ENCODE peak calls at places on chromosomes 4 and X, in six cellular contexts. D is AG09309, T is PC-3, O is tibial nerve, R is astrocyte of the spinal cord, P is HepG2. B is an unnamed sample.
A peak's percentile ranks its signal among the peaks of the same experiment; 100 is the strongest.

GRCh38 chr4:92106816-92107215 is 196.9 kb upstream of the GRID2 start:
- DNase-seq in D (no peak), O (no peak), R (no peak), T (no peak), P (no peak), B (no peak)

GRCh38 chrX:28675173-28675572 is 87.9 kb downstream of the IL1RAPL1 start:
- DNase-seq in T (no peak), O (no peak), R (no peak), P (no peak), D (no peak), B (no peak)

GRCh38 chr4:27568236-27568951 is 707.8 kb downstream of the STIM2 start:
- DNase-seq in R (no peak), P (no peak), O (no peak), D (no peak), T (peak; percentile 32), B (no peak)

GRCh38 chrX:108494416-108495095 is 54.9 kb downstream of the COL4A5 start:
- DNase-seq in O (no peak), P (no peak), T (no peak), R (peak; percentile 45), D (no peak), B (no peak)

GRCh38 chrX:70434352-70434866 is 10.2 kb upstream of the DLG3 start:
- DNase-seq in D (peak; percentile 17), P (peak; percentile 73), T (peak; percentile 89), O (peak; percentile 63), R (peak; percentile 80), B (peak; percentile 65)

GRCh38 chrX:144293229-144293628 is 409.4 kb downstream of the UBE2NL start:
- DNase-seq in T (peak; percentile 54), P (no peak), D (no peak), O (no peak), R (no peak), B (no peak)

GRCh38 chrX:101230636-101231035 is 11.1 kb downstream of the DRP2 start:
- DNase-seq in O (no peak), T (peak; percentile 17), R (peak; percentile 38), P (no peak), D (no peak), B (no peak)

GRCh38 chr4:37717575-37717974 is 31.4 kb upstream of the RELL1 start:
- DNase-seq in D (peak; percentile 24), R (peak; percentile 71), T (peak; percentile 52), P (no peak), O (no peak), B (no peak)

GRCh38 chr4:10684631-10685030 is at the start of gene CLNK:
- DNase-seq in T (no peak), D (no peak), O (no peak), P (no peak), R (no peak), B (no peak)

GRCh38 chr4:116531870-116532269 is 553.5 kb downstream of the TRAM1L1 start:
- DNase-seq in P (no peak), O (no peak), T (no peak), D (no peak), R (no peak), B (no peak)

GRCh38 chr4:88158360-88159136 is at the start of gene ABCG2:
- DNase-seq in T (no peak), R (peak; percentile 44), D (no peak), O (no peak), P (peak; percentile 16), B (peak; percentile 24)

GRCh38 chr4:75004755-75005668 is 72.1 kb downstream of the PARM1 start:
- DNase-seq in T (peak; percentile 70), R (peak; percentile 13), O (no peak), P (no peak), D (no peak), B (no peak)

GRCh38 chrX:150375243-150375642 is 12.1 kb downstream of the MAMLD1 start:
- DNase-seq in T (no peak), D (no peak), R (no peak), O (no peak), P (no peak), B (no peak)

GRCh38 chr4:76781698-76782595 is 116.0 kb downstream of the SOWAHB start:
- DNase-seq in O (no peak), D (peak; percentile 96), P (peak; percentile 35), T (peak; percentile 88), R (peak; percentile 97), B (no peak)

GRCh38 chr4:15400911-15401671 is 26.7 kb upstream of the C1QTNF7 start:
- DNase-seq in R (peak; percentile 65), P (no peak), O (peak; percentile 46), T (peak; percentile 41), D (peak; percentile 76), B (no peak)

GRCh38 chr4:54539500-54540029 is 118.2 kb upstream of the KIT start:
- DNase-seq in T (no peak), O (peak; percentile 13), R (peak; percentile 37), D (no peak), P (peak; percentile 6), B (peak; percentile 47)

GRCh38 chr4:82648356-82648755 is 86.6 kb upstream of the TMEM150C start:
- DNase-seq in P (no peak), O (no peak), D (no peak), R (peak; percentile 57), T (peak; percentile 38), B (no peak)

GRCh38 chr4:166044871-166045270 is 171.8 kb downstream of the TLL1 start:
- DNase-seq in R (no peak), T (peak; percentile 67), O (no peak), P (no peak), D (no peak), B (no peak)

GRCh38 chr4:150178161-150178560 is 99.9 kb downstream of the DCLK2 start:
- DNase-seq in D (peak; percentile 41), R (peak; percentile 56), O (no peak), P (no peak), T (no peak), B (no peak)

GRCh38 chrX:139495324-139495723 is 35.2 kb upstream of the F9 start:
- DNase-seq in D (no peak), T (no peak), R (no peak), O (no peak), P (no peak), B (no peak)

GRCh38 chr4:173835863-173836262 is 305.8 kb upstream of the HAND2 start:
- DNase-seq in D (peak; percentile 41), R (peak; percentile 57), O (no peak), T (peak; percentile 23), P (no peak), B (no peak)

GRCh38 chr4:55851885-55852284 is 1.6 kb upstream of the EXOC1 start:
- DNase-seq in D (no peak), R (no peak), O (no peak), P (peak; percentile 70), T (peak; percentile 11), B (no peak)

GRCh38 chrX:136710324-136710951 is 62.5 kb downstream of the CD40LG start:
- DNase-seq in D (no peak), O (no peak), T (peak; percentile 44), P (no peak), R (peak; percentile 32), B (no peak)

GRCh38 chrX:136711147-136711546 is 63.2 kb downstream of the CD40LG start:
- DNase-seq in T (peak; percentile 69), P (no peak), D (no peak), O (peak; percentile 28), R (peak; percentile 53), B (no peak)

GRCh38 chrX:136712631-136713030 is 64.7 kb downstream of the CD40LG start:
- DNase-seq in D (no peak), O (no peak), P (no peak), T (no peak), R (no peak), B (no peak)

GRCh38 chrX:136708348-136708747 is 60.4 kb downstream of the CD40LG start:
- DNase-seq in T (peak; percentile 38), R (peak; percentile 6), O (no peak), D (no peak), P (no peak), B (no peak)
- TF ChIP-seq CTCF in T (peak; percentile 67), R (peak; percentile 38), O (no peak), D (peak; percentile 33), P (peak; percentile 9), B (peak; percentile 42)

GRCh38 chr4:33649015-33649414 is 2595.3 kb downstream of the ARAP2 start:
- DNase-seq in P (no peak), D (peak; percentile 14), T (peak; percentile 43), R (peak; percentile 29), O (no peak), B (no peak)
- TF ChIP-seq CTCF in P (no peak), D (peak; percentile 94), T (peak; percentile 71), R (peak; percentile 65), O (no peak), B (peak; percentile 40)

DNA sequence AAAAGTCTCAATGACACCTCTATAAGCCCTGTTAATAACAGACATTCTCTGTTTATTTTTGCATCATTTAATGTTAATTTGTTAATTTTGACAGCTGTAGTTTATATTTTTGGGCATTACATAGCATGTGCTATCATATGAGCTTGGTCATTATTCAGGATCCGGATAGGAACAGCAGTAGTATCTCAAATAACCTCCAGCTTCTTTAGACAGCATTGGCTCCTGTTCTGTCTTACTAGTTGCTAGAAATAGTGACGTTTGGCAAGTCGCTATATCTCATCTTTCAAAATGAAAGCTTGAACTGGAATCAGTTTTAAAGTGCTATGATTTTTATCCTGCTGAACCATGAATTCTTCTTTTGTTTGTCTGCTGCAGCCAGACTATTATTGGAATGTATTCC is 9.0 kb upstream of the ADGRA3 start:
- DNase-seq in R (no peak), T (no peak), D (no peak), P (no peak), O (no peak), B (no peak)
- TF ChIP-seq CTCF in R (no peak), T (no peak), D (no peak), P (no peak), O (no peak), B (no peak)

GRCh38 chr4:1010522-1011021 is 854 bp upstream of the FGFRL1 start:
- DNase-seq in T (peak; percentile 79), P (no peak), R (peak; percentile 64), D (peak; percentile 41), O (peak; percentile 61), B (no peak)

GRCh38 chr4:1008840-1009646 is 2.4 kb upstream of the FGFRL1 start:
- DNase-seq in R (no peak), T (no peak), D (no peak), P (no peak), O (no peak), B (no peak)

GRCh38 chr4:1012031-1012739 is 759 bp downstream of the FGFRL1 start:
- DNase-seq in T (peak; percentile 34), P (peak; percentile 51), O (peak; percentile 23), R (peak; percentile 69), D (no peak), B (no peak)

GRCh38 chr4:1011022-1011694 is at the start of gene FGFRL1:
- DNase-seq in R (peak; percentile 91), T (peak; percentile 77), O (peak; percentile 86), D (peak; percentile 31), P (peak; percentile 70), B (peak; percentile 87)

DNA sequence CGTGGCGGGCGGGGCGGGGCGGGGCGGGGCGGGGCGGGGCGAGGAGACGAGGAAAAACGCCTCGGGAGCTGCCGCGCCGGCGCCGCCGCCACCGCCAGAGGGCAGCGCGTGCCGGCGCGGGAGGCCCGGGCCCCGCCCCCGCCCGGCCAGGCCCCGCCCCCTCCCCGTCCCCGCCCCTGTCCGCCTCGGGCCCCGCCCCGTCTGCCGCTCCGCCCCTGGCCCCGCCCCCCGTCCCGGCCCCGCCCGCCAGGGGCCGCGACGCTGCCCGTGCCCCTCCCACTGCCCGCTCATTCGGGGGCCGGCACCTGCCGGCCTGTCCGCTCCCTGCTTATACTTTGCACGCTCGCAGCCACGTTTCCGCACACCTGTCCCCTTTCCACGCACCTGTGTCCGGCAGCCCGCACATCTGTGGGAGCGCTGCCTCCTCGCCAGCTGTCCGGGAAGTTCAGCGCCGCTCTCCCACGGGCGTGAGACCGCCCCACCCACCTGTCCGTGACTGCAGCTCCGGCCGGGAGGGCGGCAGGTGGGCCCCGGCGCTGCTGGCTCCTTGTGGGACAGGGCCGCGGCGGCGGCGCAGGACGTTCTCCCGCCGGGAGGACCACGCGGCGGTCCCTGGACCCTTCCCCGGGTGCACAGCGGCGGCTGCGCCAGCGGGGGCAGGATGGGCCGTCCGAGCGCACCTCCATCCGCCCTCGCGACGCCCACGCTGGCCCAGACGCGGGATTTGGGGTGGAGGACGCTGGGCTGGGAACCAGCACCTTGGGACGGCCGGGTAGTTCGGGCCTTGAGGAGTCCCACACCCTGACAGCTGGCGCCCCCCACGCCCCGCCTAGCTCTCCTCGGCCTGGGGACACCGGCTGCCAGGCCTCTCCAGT is 1.5 kb upstream of the FGFRL1 start:
- DNase-seq in O (peak; percentile 41), P (no peak), R (peak; percentile 32), T (peak; percentile 44), D (no peak), B (peak; percentile 59)
- TF ChIP-seq CTCF in O (no peak), P (peak; percentile 9), R (peak; percentile 27), T (no peak), D (no peak), B (no peak)